ENCODE peak calls at places on chromosomes 3 and 15, in ten cellular contexts. X is GM13977; B is stimulated activated CD4-positive, alpha-beta T cell treated with anti-CD3 and anti-CD28 coated beads, Interleukin-1b, Interleukin-23, amount 100 ng/mL, for 1 hour; Q is astrocyte of the cerebellum; N is HFFc6; R is heart left ventricle; C is pons; D is lung microvascular endothelial cell; H is T-cell; S is H7. M is an unnamed sample.

GRCh38 chr15:31474059-31474868 is 147.6 kb downstream of the KLF13 start:
- DNase-seq in X (no peak), B (no peak), Q (no peak), N (no peak), R (no peak), C (no peak), D (no peak), H (no peak), S (no peak), M (no peak)

GRCh38 chr15:78314181-78314581 is 14.8 kb upstream of the SKIC8 start:
- DNase-seq in X (no peak), B (no peak), Q (no peak), N (no peak), R (no peak), C (no peak), D (no peak), H (no peak), S (peak), M (no peak)

GRCh38 chr3:74693216-74693615 is 78.8 kb upstream of the CNTN3 start:
- DNase-seq in X (no peak), B (no peak), Q (no peak), N (no peak), R (no peak), C (no peak), D (no peak), H (no peak), S (no peak), M (no peak)

GRCh38 chr3:52983828-52984227 is 62.0 kb downstream of the SFMBT1 start:
- DNase-seq in X (no peak), B (no peak), Q (no peak), N (no peak), R (no peak), C (peak), D (no peak), H (no peak), S (no peak), M (no peak)

GRCh38 chr3:104907507-104907906 is 459.2 kb upstream of the ALCAM start:
- DNase-seq in X (no peak), B (no peak), Q (peak), N (peak), R (no peak), C (no peak), D (peak), H (no peak), S (no peak), M (peak)

GRCh38 chr15:89746386-89746974 is 4.6 kb downstream of the MESP1 start:
- DNase-seq in X (no peak), B (no peak), Q (no peak), N (no peak), R (no peak), C (no peak), D (no peak), H (no peak), S (peak), M (no peak)

GRCh38 chr3:78406396-78406795 is 1361.4 kb downstream of the ROBO1 start:
- DNase-seq in X (no peak), B (no peak), Q (no peak), N (no peak), R (no peak), C (no peak), D (no peak), H (no peak), S (no peak), M (no peak)

GRCh38 chr3:132822266-132822665 is 100.1 kb upstream of the NPHP3 start:
- DNase-seq in X (no peak), B (no peak), Q (no peak), N (no peak), R (no peak), C (no peak), D (no peak), H (no peak), S (no peak), M (no peak)

GRCh38 chr3:6717026-6717943 is 143.6 kb upstream of the GRM7 start:
- DNase-seq in X (peak), B (no peak), Q (no peak), N (no peak), R (no peak), C (no peak), D (no peak), H (no peak), S (no peak), M (no peak)

GRCh38 chr3:187264051-187264450 is 27.5 kb downstream of the MASP1 start:
- DNase-seq in X (no peak), B (no peak), Q (peak), N (peak), R (no peak), C (no peak), D (peak), H (no peak), S (no peak), M (peak)

GRCh38 chr15:79283252-79284048 is 928 bp downstream of the ANKRD34C start:
- DNase-seq in X (peak), B (peak), Q (peak), N (no peak), R (peak), C (no peak), D (peak), H (peak), S (peak), M (peak)

GRCh38 chr15:31302029-31302657 is 24.5 kb upstream of the KLF13 start:
- DNase-seq in X (no peak), B (no peak), Q (no peak), N (no peak), R (no peak), C (no peak), D (no peak), H (no peak), S (no peak), M (no peak)

GRCh38 chr3:191915717-191916116 is 454.8 kb downstream of the PYDC2 start:
- DNase-seq in X (no peak), B (no peak), Q (peak), N (no peak), R (no peak), C (no peak), D (no peak), H (no peak), S (no peak), M (no peak)